ENCODE peak calls at places on chromosomes 16 and 17, in six cellular contexts. Y, G, C, L, T and Z are unnamed samples.

GRCh38 chr17:81512984-81513668 is 527 bp upstream of the ACTG1 start:
- DNase-seq in T (peak; percentile 56), Y (peak; percentile 71), C (no peak), G (peak; percentile 43), L (peak; percentile 64), Z (peak; percentile 55)

GRCh38 chr16:85285681-85286065 is 173.4 kb upstream of the CIBAR2 start:
- DNase-seq in G (no peak), L (no peak), Y (no peak), C (no peak), T (no peak), Z (no peak)

GRCh38 chr17:2549392-2550211 is 37.9 kb upstream of the METTL16 start:
- DNase-seq in Y (no peak), G (no peak), L (no peak), C (no peak), T (peak; percentile 50), Z (no peak)

GRCh38 chr16:78684655-78685400 is 585.4 kb downstream of the WWOX start:
- DNase-seq in T (peak; percentile 37), Y (no peak), C (no peak), L (no peak), G (no peak), Z (no peak)

GRCh38 chr16:4116328-4117249 is at the start of gene ADCY9:
- DNase-seq in T (peak; percentile 76), C (peak; percentile 92), G (peak; percentile 73), L (peak; percentile 86), Y (peak; percentile 97), Z (peak; percentile 72)

GRCh38 chr16:88662222-88662842 is 559 bp downstream of the MVD start:
- DNase-seq in L (no peak), T (no peak), G (no peak), Y (no peak), C (no peak), Z (no peak)

GRCh38 chr16:78484509-78485058 is 385.1 kb downstream of the WWOX start:
- DNase-seq in L (no peak), Y (no peak), C (no peak), T (no peak), G (no peak), Z (no peak)

GRCh38 chr17:32854177-32854576 is 22.7 kb downstream of the MYO1D start:
- DNase-seq in L (no peak), Y (no peak), T (peak; percentile 54), C (no peak), G (no peak), Z (no peak)

GRCh38 chr17:32489320-32490100 is 2.7 kb downstream of the CDK5R1 start:
- DNase-seq in T (no peak), G (no peak), L (no peak), C (peak; percentile 29), Y (peak; percentile 44), Z (no peak)

GRCh38 chr16:81833751-81834150 is 54.7 kb downstream of the PLCG2 start:
- DNase-seq in G (no peak), C (no peak), T (no peak), L (no peak), Y (no peak), Z (no peak)

GRCh38 chr16:87254271-87254670 is 62.9 kb downstream of the C16orf95 start:
- DNase-seq in C (no peak), Y (no peak), T (no peak), L (no peak), G (no peak), Z (no peak)

GRCh38 chr17:40023590-40024292 is 8.5 kb downstream of the CSF3 start:
- DNase-seq in T (no peak), Y (no peak), G (no peak), L (no peak), C (no peak), Z (no peak)

GRCh38 chr16:19294156-19294649 is 8.7 kb downstream of the CLEC19A start:
- DNase-seq in G (no peak), L (no peak), T (no peak), Y (peak; percentile 75), C (peak; percentile 74), Z (no peak)

GRCh38 chr16:5072334-5073278 is 963 bp downstream of the ALG1 start:
- DNase-seq in Y (no peak), C (no peak), T (no peak), G (no peak), L (no peak), Z (no peak)

GRCh38 chr16:81140930-81141780 is 45.0 kb upstream of the GCSH start:
- DNase-seq in G (no peak), Y (no peak), T (peak; percentile 24), C (no peak), L (peak; percentile 23), Z (no peak)

GRCh38 chr16:86396918-86397317 is 113.4 kb upstream of the FOXF1 start:
- DNase-seq in T (no peak), L (no peak), G (peak; percentile 95), Y (no peak), C (no peak), Z (no peak)

GRCh38 chr16:67967183-67967955 is 1.1 kb downstream of the SLC12A4 start:
- DNase-seq in T (peak; percentile 52), G (no peak), Y (no peak), L (no peak), C (no peak), Z (no peak)

GRCh38 chr17:51435171-51435552 is 174.8 kb downstream of the UTP18 start:
- DNase-seq in G (no peak), Y (no peak), T (no peak), L (no peak), C (no peak), Z (no peak)

GRCh38 chr17:81231766-81232581 is 6.9 kb downstream of the TEPSIN start:
- DNase-seq in G (no peak), L (no peak), T (no peak), C (no peak), Y (no peak), Z (no peak)

GRCh38 chr17:47219621-47220475 is 10.7 kb downstream of the MYL4 start:
- DNase-seq in Y (no peak), G (no peak), L (no peak), T (no peak), C (no peak), Z (no peak)

GRCh38 chr16:19375561-19376158 is 42.0 kb upstream of the TMC5 start:
- DNase-seq in T (peak; percentile 56), L (peak; percentile 58), Y (peak; percentile 72), C (peak; percentile 70), G (peak; percentile 56), Z (peak; percentile 46)

GRCh38 chr16:66476328-66477027 is 49.4 kb downstream of the BEAN1 start:
- DNase-seq in G (no peak), C (peak; percentile 55), T (no peak), L (no peak), Y (peak; percentile 47), Z (no peak)

GRCh38 chr16:57721765-57722499 is 13.6 kb upstream of the KATNB1 start:
- DNase-seq in Y (no peak), G (no peak), L (no peak), T (no peak), C (no peak), Z (no peak)

GRCh38 chr17:77188084-77189066 is 47.6 kb downstream of the SEC14L1 start:
- DNase-seq in Y (peak; percentile 37), G (no peak), C (no peak), L (no peak), T (no peak), Z (no peak)

GRCh38 chr16:79264237-79265104 is 336.1 kb downstream of the MAF start:
- DNase-seq in T (no peak), G (no peak), C (no peak), Y (no peak), L (no peak), Z (no peak)

GRCh38 chr17:40303009-40303657 is 5.8 kb upstream of the RARA start:
- DNase-seq in Y (peak; percentile 57), G (peak; percentile 82), T (peak; percentile 70), L (no peak), C (no peak), Z (peak; percentile 53)

GRCh38 chr16:58345574-58346354 is 46.5 kb upstream of the GINS3 start:
- DNase-seq in G (no peak), C (no peak), T (peak; percentile 11), Y (no peak), L (no peak), Z (no peak)

GRCh38 chr17:73292031-73292531 is 19.7 kb downstream of the CDC42EP4 start:
- DNase-seq in L (no peak), Y (no peak), G (peak; percentile 83), C (no peak), T (peak; percentile 57), Z (no peak)

GRCh38 chr16:69187387-69187890 is 475 bp downstream of the SNTB2 start:
- DNase-seq in L (peak; percentile 60), T (peak; percentile 46), G (no peak), Y (no peak), C (peak; percentile 53), Z (peak; percentile 38)

GRCh38 chr16:5024632-5025031 is 9.1 kb downstream of the NAGPA start:
- DNase-seq in T (peak; percentile 70), G (no peak), Y (no peak), L (no peak), C (no peak), Z (no peak)

GRCh38 chr17:50183439-50184001 is 17.7 kb downstream of the SGCA start:
- DNase-seq in G (peak; percentile 70), C (peak; percentile 50), Y (no peak), T (no peak), L (no peak), Z (no peak)

GRCh38 chr16:89098767-89099430 is 5.2 kb downstream of the ACSF3 start:
- DNase-seq in L (no peak), G (no peak), T (no peak), Y (no peak), C (no peak), Z (no peak)

GRCh38 chr16:19691161-19691850 is 26.7 kb downstream of the KNOP1 start:
- DNase-seq in T (no peak), C (no peak), Y (no peak), L (no peak), G (peak; percentile 17), Z (no peak)

GRCh38 chr17:76686538-76687277 is 24.1 kb downstream of the MXRA7 start:
- DNase-seq in L (no peak), Y (no peak), C (no peak), T (no peak), G (no peak), Z (no peak)

GRCh38 chr16:24273511-24273910 is 17.4 kb downstream of the CACNG3 start:
- DNase-seq in C (no peak), G (peak; percentile 17), L (no peak), T (peak; percentile 18), Y (no peak), Z (no peak)

GRCh38 chr17:44636562-44636961 is 19.7 kb upstream of the MEIOC start:
- DNase-seq in Y (no peak), T (peak; percentile 50), G (peak; percentile 72), L (no peak), C (no peak), Z (no peak)
- TF ChIP-seq CTCF in Y (no peak), T (peak; percentile 44), G (peak; percentile 80), L (no peak), C (peak; percentile 14), Z (peak; percentile 68)

GRCh38 chr17:79925242-79925957 is 86.2 kb upstream of the CBX4 start:
- DNase-seq in C (no peak), L (no peak), Y (no peak), G (peak; percentile 25), T (no peak), Z (no peak)
- TF ChIP-seq CTCF in C (no peak), L (no peak), Y (no peak), G (peak; percentile 5), T (peak; percentile 9), Z (no peak)

GRCh38 chr16:546909-547770 is 13.1 kb upstream of the PRR35 start:
- DNase-seq in L (peak; percentile 75), Y (peak; percentile 87), C (no peak), G (peak; percentile 16), T (peak; percentile 61), Z (peak; percentile 78)
- TF ChIP-seq CTCF in L (peak; percentile 25), Y (peak; percentile 81), C (no peak), G (peak; percentile 52), T (peak; percentile 60), Z (peak; percentile 67)

GRCh38 chr17:64357191-64357981 is 33.3 kb downstream of the PECAM1 start:
- DNase-seq in Y (no peak), L (no peak), C (no peak), G (peak; percentile 94), T (peak; percentile 35), Z (no peak)
- TF ChIP-seq CTCF in Y (no peak), L (no peak), C (no peak), G (no peak), T (no peak), Z (no peak)